ENCODE peak calls at places on chromosomes 11 and 22, in seven cellular contexts. O is stimulated activated CD8-positive, alpha-beta memory T cell treated with anti-CD3 and anti-CD28 coated beads, Interleukin-7, amount 100 ng/mL, for 1 hour; D is fibroblast of the conjunctiva; L is T-helper 9 cell; Q is COLO829; A is progenitor cell of endocrine pancreas; S is left colon. U is an unnamed sample.

GRCh38 chr22:37484115-37485005 is 1.8 kb downstream of the MFNG start:
- DNase-seq in O (peak), D (no peak), L (peak), Q (no peak), A (no peak), S (peak), U (no peak)

GRCh38 chr22:38062782-38063181 is 5.6 kb downstream of the PICK1 start:
- DNase-seq in O (no peak), D (no peak), L (no peak), Q (no peak), A (no peak), S (no peak), U (no peak)

GRCh38 chr11:103920449-103920848 is 116.0 kb upstream of the DDI1 start:
- DNase-seq in O (no peak), D (no peak), L (no peak), Q (no peak), A (no peak), S (no peak), U (peak)

GRCh38 chr22:39558950-39559349 is 11.6 kb upstream of the CACNA1I start:
- DNase-seq in O (no peak), D (no peak), L (no peak), Q (no peak), A (no peak), S (no peak), U (no peak)

GRCh38 chr11:69499216-69499945 is 17.9 kb downstream of the LINC01488 start:
- DNase-seq in O (no peak), D (no peak), L (no peak), Q (no peak), A (no peak), S (no peak), U (no peak)

GRCh38 chr11:1631066-1631568 is 1.5 kb downstream of the KRTAP5-5 start:
- DNase-seq in O (no peak), D (no peak), L (no peak), Q (no peak), A (no peak), S (no peak), U (no peak)

GRCh38 chr11:86442420-86442819 is 67.7 kb downstream of the CCDC81 start:
- DNase-seq in O (no peak), D (no peak), L (no peak), Q (peak), A (no peak), S (no peak), U (peak)

GRCh38 chr11:126547161-126547560 is 191.7 kb downstream of the ST3GAL4 start:
- DNase-seq in O (no peak), D (no peak), L (no peak), Q (peak), A (no peak), S (no peak), U (peak)

GRCh38 chr11:61913699-61914395 is 3.5 kb downstream of the RAB3IL1 start:
- DNase-seq in O (no peak), D (no peak), L (no peak), Q (no peak), A (no peak), S (no peak), U (no peak)

GRCh38 chr22:39388261-39389011 is 11.1 kb upstream of the TAB1 start:
- DNase-seq in O (peak), D (peak), L (peak), Q (peak), A (peak), S (peak), U (peak)

GRCh38 chr11:57288771-57289579 is 35.8 kb downstream of the TNKS1BP1 start:
- DNase-seq in O (no peak), D (peak), L (no peak), Q (no peak), A (no peak), S (peak), U (peak)

GRCh38 chr11:86068138-86068861 is 584 bp downstream of the PICALM start:
- DNase-seq in O (peak), D (no peak), L (peak), Q (no peak), A (peak), S (peak), U (peak)

GRCh38 chr11:7154881-7155344 is 66.1 kb downstream of the RBMXL2 start:
- DNase-seq in O (no peak), D (no peak), L (no peak), Q (no peak), A (no peak), S (no peak), U (peak)

GRCh38 chr11:11178671-11179070 is 174.4 kb downstream of the CSNK2A3 start:
- DNase-seq in O (no peak), D (no peak), L (no peak), Q (no peak), A (no peak), S (no peak), U (peak)

GRCh38 chr22:40006641-40007040 is 11.9 kb downstream of the FAM83F start:
- DNase-seq in O (no peak), D (no peak), L (no peak), Q (no peak), A (no peak), S (no peak), U (no peak)

GRCh38 chr11:132312161-132312560 is 941.7 kb downstream of the NTM start:
- DNase-seq in O (no peak), D (peak), L (no peak), Q (no peak), A (no peak), S (no peak), U (no peak)

GRCh38 chr11:126149759-126150236 is 61.7 kb downstream of the RPUSD4 start:
- DNase-seq in O (no peak), D (peak), L (no peak), Q (no peak), A (no peak), S (no peak), U (no peak)

GRCh38 chr11:32960553-32961164 is 55.0 kb upstream of the DEPDC7 start:
- DNase-seq in O (no peak), D (peak), L (no peak), Q (no peak), A (no peak), S (no peak), U (peak)

GRCh38 chr22:20111045-20111688 is 4.7 kb upstream of the RANBP1 start:
- DNase-seq in O (no peak), D (no peak), L (no peak), Q (peak), A (no peak), S (no peak), U (peak)

GRCh38 chr11:128291835-128292234 is 295.5 kb downstream of the ETS1 start:
- DNase-seq in O (no peak), D (no peak), L (peak), Q (no peak), A (no peak), S (peak), U (no peak)

GRCh38 chr11:119055901-119056300 is 1.1 kb downstream of the HYOU1 start:
- DNase-seq in O (no peak), D (peak), L (no peak), Q (no peak), A (no peak), S (no peak), U (peak)

GRCh38 chr11:58058276-58059010 is 27.7 kb downstream of the OR6Q1 start:
- DNase-seq in O (no peak), D (no peak), L (no peak), Q (no peak), A (no peak), S (peak), U (no peak)

GRCh38 chr11:119262668-119263351 is 54.1 kb downstream of the MCAM start:
- DNase-seq in O (no peak), D (no peak), L (no peak), Q (no peak), A (no peak), S (no peak), U (peak)

GRCh38 chr11:120972621-120973020 is 51.3 kb upstream of the TBCEL start:
- DNase-seq in O (no peak), D (no peak), L (no peak), Q (no peak), A (no peak), S (no peak), U (no peak)

GRCh38 chr11:72326151-72326842 is 82.3 kb upstream of the PHOX2A start:
- DNase-seq in O (no peak), D (no peak), L (no peak), Q (no peak), A (no peak), S (no peak), U (peak)

GRCh38 chr11:64121637-64122410 is 44.1 kb downstream of the MACROD1 start:
- DNase-seq in O (no peak), D (no peak), L (no peak), Q (peak), A (no peak), S (no peak), U (peak)

U was measured in AG20443.